ENCODE peak calls at places on chromosomes 1 and 21, in eight cellular contexts. One of them, this sample, is unnamed.

GRCh38 chr1:89954401-89954800 is 40.5 kb upstream of the ZNF326 start:
- DNase-seq in COR-L47: no peak
- DNase-seq in activated CD8-positive, alpha-beta memory T cell treated with anti-CD3 and anti-CD28 coated beads, Interleukin-2, amount 50 U/mL, for 4 hours: no peak
- DNase-seq in GM12865: no peak
- DNase-seq in stimulated activated CD4-positive, alpha-beta T cell treated with anti-CD3 and anti-CD28 coated beads, Interleukin-4, amount 100 ng/mL, for 24 hours: no peak
- DNase-seq in T-helper 2 cell: no peak
- DNase-seq in NCI-H1105: no peak
- DNase-seq in kidney tubule cell: peak; percentile 33
- DNase-seq in this sample: no peak

GRCh38 chr1:20413791-20414140 is 72.2 kb downstream of the CAMK2N1 start:
- DNase-seq in kidney tubule cell: no peak
- DNase-seq in stimulated activated CD4-positive, alpha-beta T cell treated with anti-CD3 and anti-CD28 coated beads, Interleukin-4, amount 100 ng/mL, for 24 hours: no peak
- DNase-seq in GM12865: no peak
- DNase-seq in NCI-H1105: no peak
- DNase-seq in COR-L47: no peak
- DNase-seq in activated CD8-positive, alpha-beta memory T cell treated with anti-CD3 and anti-CD28 coated beads, Interleukin-2, amount 50 U/mL, for 4 hours: no peak
- DNase-seq in T-helper 2 cell: no peak
- DNase-seq in this sample: no peak

GRCh38 chr1:242129103-242129502 is 130.2 kb upstream of the MAP1LC3C start:
- DNase-seq in activated CD8-positive, alpha-beta memory T cell treated with anti-CD3 and anti-CD28 coated beads, Interleukin-2, amount 50 U/mL, for 4 hours: no peak
- DNase-seq in stimulated activated CD4-positive, alpha-beta T cell treated with anti-CD3 and anti-CD28 coated beads, Interleukin-4, amount 100 ng/mL, for 24 hours: no peak
- DNase-seq in kidney tubule cell: peak; percentile 38
- DNase-seq in COR-L47: peak; percentile 25
- DNase-seq in NCI-H1105: no peak
- DNase-seq in GM12865: peak; percentile 30
- DNase-seq in T-helper 2 cell: no peak
- DNase-seq in this sample: peak; percentile 13

GRCh38 chr1:22204989-22205913 is 62.4 kb upstream of the WNT4 start:
- DNase-seq in GM12865: no peak
- DNase-seq in activated CD8-positive, alpha-beta memory T cell treated with anti-CD3 and anti-CD28 coated beads, Interleukin-2, amount 50 U/mL, for 4 hours: no peak
- DNase-seq in NCI-H1105: no peak
- DNase-seq in kidney tubule cell: no peak
- DNase-seq in COR-L47: no peak
- DNase-seq in stimulated activated CD4-positive, alpha-beta T cell treated with anti-CD3 and anti-CD28 coated beads, Interleukin-4, amount 100 ng/mL, for 24 hours: no peak
- DNase-seq in T-helper 2 cell: no peak
- DNase-seq in this sample: no peak

GRCh38 chr1:15417365-15417934 is 7.8 kb downstream of the EFHD2 start:
- DNase-seq in stimulated activated CD4-positive, alpha-beta T cell treated with anti-CD3 and anti-CD28 coated beads, Interleukin-4, amount 100 ng/mL, for 24 hours: peak; percentile 69
- DNase-seq in COR-L47: no peak
- DNase-seq in NCI-H1105: no peak
- DNase-seq in activated CD8-positive, alpha-beta memory T cell treated with anti-CD3 and anti-CD28 coated beads, Interleukin-2, amount 50 U/mL, for 4 hours: peak; percentile 65
- DNase-seq in GM12865: peak; percentile 63
- DNase-seq in T-helper 2 cell: peak; percentile 89
- DNase-seq in kidney tubule cell: peak; percentile 77
- DNase-seq in this sample: no peak

GRCh38 chr1:180178511-180179161 is 24.0 kb downstream of the QSOX1 start:
- DNase-seq in GM12865: peak; percentile 64
- DNase-seq in activated CD8-positive, alpha-beta memory T cell treated with anti-CD3 and anti-CD28 coated beads, Interleukin-2, amount 50 U/mL, for 4 hours: peak; percentile 67
- DNase-seq in T-helper 2 cell: peak; percentile 28
- DNase-seq in COR-L47: peak; percentile 26
- DNase-seq in stimulated activated CD4-positive, alpha-beta T cell treated with anti-CD3 and anti-CD28 coated beads, Interleukin-4, amount 100 ng/mL, for 24 hours: peak; percentile 64
- DNase-seq in NCI-H1105: peak; percentile 19
- DNase-seq in kidney tubule cell: peak; percentile 57
- DNase-seq in this sample: no peak

GRCh38 chr1:47710075-47711071 is 272.5 kb downstream of the FOXD2 start:
- DNase-seq in NCI-H1105: peak; percentile 58
- DNase-seq in T-helper 2 cell: peak; percentile 23
- DNase-seq in kidney tubule cell: peak; percentile 58
- DNase-seq in GM12865: peak; percentile 62
- DNase-seq in stimulated activated CD4-positive, alpha-beta T cell treated with anti-CD3 and anti-CD28 coated beads, Interleukin-4, amount 100 ng/mL, for 24 hours: peak; percentile 72
- DNase-seq in COR-L47: no peak
- DNase-seq in activated CD8-positive, alpha-beta memory T cell treated with anti-CD3 and anti-CD28 coated beads, Interleukin-2, amount 50 U/mL, for 4 hours: peak; percentile 67
- DNase-seq in this sample: no peak

GRCh38 chr1:223291796-223292195 is 72.2 kb downstream of the SUSD4 start:
- DNase-seq in kidney tubule cell: no peak
- DNase-seq in stimulated activated CD4-positive, alpha-beta T cell treated with anti-CD3 and anti-CD28 coated beads, Interleukin-4, amount 100 ng/mL, for 24 hours: no peak
- DNase-seq in GM12865: no peak
- DNase-seq in COR-L47: no peak
- DNase-seq in activated CD8-positive, alpha-beta memory T cell treated with anti-CD3 and anti-CD28 coated beads, Interleukin-2, amount 50 U/mL, for 4 hours: no peak
- DNase-seq in NCI-H1105: no peak
- DNase-seq in T-helper 2 cell: no peak
- DNase-seq in this sample: no peak

GRCh38 chr1:185499986-185500626 is 183.1 kb upstream of the IVNS1ABP start:
- DNase-seq in NCI-H1105: no peak
- DNase-seq in GM12865: no peak
- DNase-seq in COR-L47: no peak
- DNase-seq in kidney tubule cell: peak; percentile 86
- DNase-seq in T-helper 2 cell: no peak
- DNase-seq in activated CD8-positive, alpha-beta memory T cell treated with anti-CD3 and anti-CD28 coated beads, Interleukin-2, amount 50 U/mL, for 4 hours: no peak
- DNase-seq in stimulated activated CD4-positive, alpha-beta T cell treated with anti-CD3 and anti-CD28 coated beads, Interleukin-4, amount 100 ng/mL, for 24 hours: peak; percentile 18
- DNase-seq in this sample: no peak

GRCh38 chr21:33332143-33332542 is 7.4 kb downstream of the IFNAR1 start:
- DNase-seq in GM12865: peak; percentile 86
- DNase-seq in kidney tubule cell: no peak
- DNase-seq in NCI-H1105: no peak
- DNase-seq in COR-L47: no peak
- DNase-seq in T-helper 2 cell: no peak
- DNase-seq in stimulated activated CD4-positive, alpha-beta T cell treated with anti-CD3 and anti-CD28 coated beads, Interleukin-4, amount 100 ng/mL, for 24 hours: no peak
- DNase-seq in activated CD8-positive, alpha-beta memory T cell treated with anti-CD3 and anti-CD28 coated beads, Interleukin-2, amount 50 U/mL, for 4 hours: no peak
- DNase-seq in this sample: no peak

GRCh38 chr1:228376262-228376628 is 30.4 kb downstream of the TRIM11 start:
- DNase-seq in NCI-H1105: no peak
- DNase-seq in GM12865: no peak
- DNase-seq in COR-L47: no peak
- DNase-seq in kidney tubule cell: no peak
- DNase-seq in stimulated activated CD4-positive, alpha-beta T cell treated with anti-CD3 and anti-CD28 coated beads, Interleukin-4, amount 100 ng/mL, for 24 hours: no peak
- DNase-seq in activated CD8-positive, alpha-beta memory T cell treated with anti-CD3 and anti-CD28 coated beads, Interleukin-2, amount 50 U/mL, for 4 hours: no peak
- DNase-seq in T-helper 2 cell: no peak
- DNase-seq in this sample: no peak

GRCh38 chr1:172469717-172470116 is 25.8 kb upstream of the PIGC start:
- DNase-seq in activated CD8-positive, alpha-beta memory T cell treated with anti-CD3 and anti-CD28 coated beads, Interleukin-2, amount 50 U/mL, for 4 hours: no peak
- DNase-seq in NCI-H1105: no peak
- DNase-seq in GM12865: no peak
- DNase-seq in stimulated activated CD4-positive, alpha-beta T cell treated with anti-CD3 and anti-CD28 coated beads, Interleukin-4, amount 100 ng/mL, for 24 hours: no peak
- DNase-seq in COR-L47: no peak
- DNase-seq in kidney tubule cell: no peak
- DNase-seq in T-helper 2 cell: no peak
- DNase-seq in this sample: no peak

GRCh38 chr1:203166192-203166940 is 9.3 kb downstream of the MYBPH start:
- DNase-seq in NCI-H1105: no peak
- DNase-seq in activated CD8-positive, alpha-beta memory T cell treated with anti-CD3 and anti-CD28 coated beads, Interleukin-2, amount 50 U/mL, for 4 hours: no peak
- DNase-seq in GM12865: peak; percentile 45
- DNase-seq in T-helper 2 cell: no peak
- DNase-seq in COR-L47: no peak
- DNase-seq in kidney tubule cell: peak; percentile 32
- DNase-seq in stimulated activated CD4-positive, alpha-beta T cell treated with anti-CD3 and anti-CD28 coated beads, Interleukin-4, amount 100 ng/mL, for 24 hours: no peak
- DNase-seq in this sample: no peak

GRCh38 chr1:112674440-112674985 is at the start of gene MOV10:
- DNase-seq in stimulated activated CD4-positive, alpha-beta T cell treated with anti-CD3 and anti-CD28 coated beads, Interleukin-4, amount 100 ng/mL, for 24 hours: peak; percentile 54
- DNase-seq in GM12865: peak; percentile 82
- DNase-seq in T-helper 2 cell: peak; percentile 60
- DNase-seq in NCI-H1105: peak; percentile 62
- DNase-seq in COR-L47: peak; percentile 63
- DNase-seq in kidney tubule cell: peak; percentile 83
- DNase-seq in activated CD8-positive, alpha-beta memory T cell treated with anti-CD3 and anti-CD28 coated beads, Interleukin-2, amount 50 U/mL, for 4 hours: peak; percentile 58
- DNase-seq in this sample: peak; percentile 68

GRCh38 chr1:234887026-234887910 is 241.4 kb downstream of the TOMM20 start:
- DNase-seq in NCI-H1105: no peak
- DNase-seq in kidney tubule cell: no peak
- DNase-seq in activated CD8-positive, alpha-beta memory T cell treated with anti-CD3 and anti-CD28 coated beads, Interleukin-2, amount 50 U/mL, for 4 hours: no peak
- DNase-seq in COR-L47: no peak
- DNase-seq in stimulated activated CD4-positive, alpha-beta T cell treated with anti-CD3 and anti-CD28 coated beads, Interleukin-4, amount 100 ng/mL, for 24 hours: no peak
- DNase-seq in T-helper 2 cell: no peak
- DNase-seq in GM12865: no peak
- DNase-seq in this sample: no peak

GRCh38 chr1:33228935-33229487 is 27.3 kb upstream of the ZNF362 start:
- DNase-seq in stimulated activated CD4-positive, alpha-beta T cell treated with anti-CD3 and anti-CD28 coated beads, Interleukin-4, amount 100 ng/mL, for 24 hours: no peak
- DNase-seq in NCI-H1105: no peak
- DNase-seq in kidney tubule cell: peak; percentile 34
- DNase-seq in T-helper 2 cell: no peak
- DNase-seq in GM12865: no peak
- DNase-seq in COR-L47: no peak
- DNase-seq in activated CD8-positive, alpha-beta memory T cell treated with anti-CD3 and anti-CD28 coated beads, Interleukin-2, amount 50 U/mL, for 4 hours: no peak
- DNase-seq in this sample: no peak

GRCh38 chr1:188170935-188171334 is 1342.2 kb downstream of the PLA2G4A start:
- DNase-seq in kidney tubule cell: no peak
- DNase-seq in activated CD8-positive, alpha-beta memory T cell treated with anti-CD3 and anti-CD28 coated beads, Interleukin-2, amount 50 U/mL, for 4 hours: no peak
- DNase-seq in stimulated activated CD4-positive, alpha-beta T cell treated with anti-CD3 and anti-CD28 coated beads, Interleukin-4, amount 100 ng/mL, for 24 hours: no peak
- DNase-seq in NCI-H1105: peak; percentile 69
- DNase-seq in GM12865: no peak
- DNase-seq in COR-L47: peak; percentile 80
- DNase-seq in T-helper 2 cell: no peak
- DNase-seq in this sample: no peak

GRCh38 chr1:67626090-67626489 is 58.9 kb upstream of the GADD45A start:
- DNase-seq in kidney tubule cell: no peak
- DNase-seq in NCI-H1105: no peak
- DNase-seq in T-helper 2 cell: no peak
- DNase-seq in GM12865: no peak
- DNase-seq in COR-L47: no peak
- DNase-seq in stimulated activated CD4-positive, alpha-beta T cell treated with anti-CD3 and anti-CD28 coated beads, Interleukin-4, amount 100 ng/mL, for 24 hours: no peak
- DNase-seq in activated CD8-positive, alpha-beta memory T cell treated with anti-CD3 and anti-CD28 coated beads, Interleukin-2, amount 50 U/mL, for 4 hours: no peak
- DNase-seq in this sample: no peak

GRCh38 chr1:177163844-177164379 is 600 bp downstream of the ASTN1 start:
- DNase-seq in stimulated activated CD4-positive, alpha-beta T cell treated with anti-CD3 and anti-CD28 coated beads, Interleukin-4, amount 100 ng/mL, for 24 hours: no peak
- DNase-seq in kidney tubule cell: no peak
- DNase-seq in NCI-H1105: no peak
- DNase-seq in activated CD8-positive, alpha-beta memory T cell treated with anti-CD3 and anti-CD28 coated beads, Interleukin-2, amount 50 U/mL, for 4 hours: no peak
- DNase-seq in T-helper 2 cell: no peak
- DNase-seq in GM12865: no peak
- DNase-seq in COR-L47: peak; percentile 19
- DNase-seq in this sample: no peak

GRCh38 chr1:43321331-43321891 is 16.2 kb upstream of the MPL start:
- DNase-seq in COR-L47: no peak
- DNase-seq in NCI-H1105: no peak
- DNase-seq in T-helper 2 cell: no peak
- DNase-seq in stimulated activated CD4-positive, alpha-beta T cell treated with anti-CD3 and anti-CD28 coated beads, Interleukin-4, amount 100 ng/mL, for 24 hours: no peak
- DNase-seq in GM12865: no peak
- DNase-seq in activated CD8-positive, alpha-beta memory T cell treated with anti-CD3 and anti-CD28 coated beads, Interleukin-2, amount 50 U/mL, for 4 hours: no peak
- DNase-seq in kidney tubule cell: no peak
- DNase-seq in this sample: no peak

GRCh38 chr1:18592368-18592767 is 38.3 kb upstream of the PAX7 start:
- DNase-seq in stimulated activated CD4-positive, alpha-beta T cell treated with anti-CD3 and anti-CD28 coated beads, Interleukin-4, amount 100 ng/mL, for 24 hours: no peak
- DNase-seq in kidney tubule cell: no peak
- DNase-seq in T-helper 2 cell: no peak
- DNase-seq in activated CD8-positive, alpha-beta memory T cell treated with anti-CD3 and anti-CD28 coated beads, Interleukin-2, amount 50 U/mL, for 4 hours: no peak
- DNase-seq in COR-L47: no peak
- DNase-seq in GM12865: no peak
- DNase-seq in NCI-H1105: no peak
- DNase-seq in this sample: no peak

GRCh38 chr1:1080122-1080753 is 6.1 kb upstream of the RNF223 start:
- DNase-seq in kidney tubule cell: peak; percentile 80
- DNase-seq in T-helper 2 cell: no peak
- DNase-seq in NCI-H1105: peak; percentile 71
- DNase-seq in GM12865: no peak
- DNase-seq in stimulated activated CD4-positive, alpha-beta T cell treated with anti-CD3 and anti-CD28 coated beads, Interleukin-4, amount 100 ng/mL, for 24 hours: no peak
- DNase-seq in COR-L47: no peak
- DNase-seq in activated CD8-positive, alpha-beta memory T cell treated with anti-CD3 and anti-CD28 coated beads, Interleukin-2, amount 50 U/mL, for 4 hours: peak; percentile 26
- DNase-seq in this sample: peak; percentile 20

GRCh38 chr1:157360021-157360390 is 192.3 kb downstream of the FCRL5 start:
- DNase-seq in NCI-H1105: peak; percentile 82
- DNase-seq in COR-L47: peak; percentile 60
- DNase-seq in activated CD8-positive, alpha-beta memory T cell treated with anti-CD3 and anti-CD28 coated beads, Interleukin-2, amount 50 U/mL, for 4 hours: no peak
- DNase-seq in kidney tubule cell: no peak
- DNase-seq in stimulated activated CD4-positive, alpha-beta T cell treated with anti-CD3 and anti-CD28 coated beads, Interleukin-4, amount 100 ng/mL, for 24 hours: no peak
- DNase-seq in GM12865: no peak
- DNase-seq in T-helper 2 cell: no peak
- DNase-seq in this sample: no peak